ENCODE peak calls at places on chromosomes 16 and 17, in seven cellular contexts. One of them, this sample, is unnamed.

GRCh38 chr17:48234922-48235321 is 127.4 kb downstream of the SNX11 start:
- DNase-seq in thoracic aorta: no peak
- DNase-seq in CD8-positive, alpha-beta memory T cell: no peak
- DNase-seq in MM.1S: no peak
- DNase-seq in effector memory CD4-positive, alpha-beta T cell: no peak
- DNase-seq in upper lobe of left lung: no peak
- DNase-seq in left lung: no peak
- DNase-seq in this sample: no peak

GRCh38 chr17:56099649-56100048 is 53.6 kb upstream of the ANKFN1 start:
- DNase-seq in upper lobe of left lung: no peak
- DNase-seq in left lung: no peak
- DNase-seq in MM.1S: no peak
- DNase-seq in thoracic aorta: no peak
- DNase-seq in CD8-positive, alpha-beta memory T cell: no peak
- DNase-seq in effector memory CD4-positive, alpha-beta T cell: no peak
- DNase-seq in this sample: no peak

GRCh38 chr17:77995146-77995852 is 36.8 kb downstream of the TNRC6C start:
- DNase-seq in thoracic aorta: no peak
- DNase-seq in CD8-positive, alpha-beta memory T cell: no peak
- DNase-seq in upper lobe of left lung: no peak
- DNase-seq in left lung: no peak
- DNase-seq in effector memory CD4-positive, alpha-beta T cell: no peak
- DNase-seq in MM.1S: no peak
- DNase-seq in this sample: no peak

GRCh38 chr17:8503807-8504206 is 68.1 kb downstream of the NDEL1 start:
- DNase-seq in CD8-positive, alpha-beta memory T cell: no peak
- DNase-seq in MM.1S: no peak
- DNase-seq in effector memory CD4-positive, alpha-beta T cell: no peak
- DNase-seq in left lung: no peak
- DNase-seq in upper lobe of left lung: peak; percentile 41
- DNase-seq in thoracic aorta: no peak
- DNase-seq in this sample: no peak

GRCh38 chr17:44997733-44998520 is 29.8 kb upstream of the C1QL1 start:
- DNase-seq in upper lobe of left lung: no peak
- DNase-seq in effector memory CD4-positive, alpha-beta T cell: no peak
- DNase-seq in thoracic aorta: no peak
- DNase-seq in left lung: no peak
- DNase-seq in MM.1S: no peak
- DNase-seq in CD8-positive, alpha-beta memory T cell: no peak
- DNase-seq in this sample: no peak

GRCh38 chr17:48024149-48025039 is 13.2 kb downstream of the COPZ2 start:
- DNase-seq in upper lobe of left lung: peak; percentile 92
- DNase-seq in CD8-positive, alpha-beta memory T cell: peak; percentile 35
- DNase-seq in effector memory CD4-positive, alpha-beta T cell: peak; percentile 33
- DNase-seq in thoracic aorta: no peak
- DNase-seq in left lung: peak; percentile 92
- DNase-seq in MM.1S: peak; percentile 25
- DNase-seq in this sample: no peak

GRCh38 chr17:29019475-29020181 is 13.8 kb upstream of the SEZ6 start:
- DNase-seq in left lung: peak; percentile 75
- DNase-seq in effector memory CD4-positive, alpha-beta T cell: no peak
- DNase-seq in MM.1S: no peak
- DNase-seq in upper lobe of left lung: peak; percentile 82
- DNase-seq in thoracic aorta: no peak
- DNase-seq in CD8-positive, alpha-beta memory T cell: no peak
- DNase-seq in this sample: no peak

GRCh38 chr16:88881090-88881580 is 14.7 kb upstream of the PABPN1L start:
- DNase-seq in effector memory CD4-positive, alpha-beta T cell: no peak
- DNase-seq in upper lobe of left lung: peak; percentile 85
- DNase-seq in thoracic aorta: no peak
- DNase-seq in CD8-positive, alpha-beta memory T cell: no peak
- DNase-seq in MM.1S: no peak
- DNase-seq in left lung: no peak
- DNase-seq in this sample: no peak

GRCh38 chr16:59404509-59404908 is 670.4 kb upstream of the GOT2 start:
- DNase-seq in left lung: no peak
- DNase-seq in thoracic aorta: no peak
- DNase-seq in effector memory CD4-positive, alpha-beta T cell: no peak
- DNase-seq in CD8-positive, alpha-beta memory T cell: no peak
- DNase-seq in upper lobe of left lung: no peak
- DNase-seq in MM.1S: no peak
- DNase-seq in this sample: no peak

GRCh38 chr17:82283208-82283749 is 9.8 kb upstream of the CSNK1D start:
- DNase-seq in MM.1S: no peak
- DNase-seq in effector memory CD4-positive, alpha-beta T cell: no peak
- DNase-seq in upper lobe of left lung: no peak
- DNase-seq in left lung: peak; percentile 65
- DNase-seq in CD8-positive, alpha-beta memory T cell: no peak
- DNase-seq in thoracic aorta: no peak
- DNase-seq in this sample: no peak

GRCh38 chr16:15966420-15967222 is 17.2 kb downstream of the ABCC1 start:
- DNase-seq in upper lobe of left lung: no peak
- DNase-seq in CD8-positive, alpha-beta memory T cell: no peak
- DNase-seq in MM.1S: no peak
- DNase-seq in left lung: no peak
- DNase-seq in thoracic aorta: no peak
- DNase-seq in effector memory CD4-positive, alpha-beta T cell: no peak
- DNase-seq in this sample: no peak

GRCh38 chr16:72612271-72612670 is 435.7 kb downstream of the ZFHX3 start:
- DNase-seq in effector memory CD4-positive, alpha-beta T cell: no peak
- DNase-seq in upper lobe of left lung: no peak
- DNase-seq in left lung: no peak
- DNase-seq in thoracic aorta: no peak
- DNase-seq in CD8-positive, alpha-beta memory T cell: no peak
- DNase-seq in MM.1S: no peak
- DNase-seq in this sample: no peak

GRCh38 chr17:2253768-2254406 is 49.7 kb downstream of the SMG6 start:
- DNase-seq in CD8-positive, alpha-beta memory T cell: no peak
- DNase-seq in effector memory CD4-positive, alpha-beta T cell: no peak
- DNase-seq in MM.1S: peak; percentile 24
- DNase-seq in upper lobe of left lung: no peak
- DNase-seq in left lung: no peak
- DNase-seq in thoracic aorta: no peak
- DNase-seq in this sample: no peak

GRCh38 chr17:74307984-74308773 is 17.8 kb upstream of the KIF19 start:
- DNase-seq in left lung: no peak
- DNase-seq in effector memory CD4-positive, alpha-beta T cell: no peak
- DNase-seq in thoracic aorta: no peak
- DNase-seq in MM.1S: no peak
- DNase-seq in CD8-positive, alpha-beta memory T cell: no peak
- DNase-seq in upper lobe of left lung: no peak
- DNase-seq in this sample: no peak

GRCh38 chr17:64099543-64099942 is 30.4 kb downstream of the ERN1 start:
- DNase-seq in thoracic aorta: no peak
- DNase-seq in effector memory CD4-positive, alpha-beta T cell: no peak
- DNase-seq in MM.1S: no peak
- DNase-seq in CD8-positive, alpha-beta memory T cell: no peak
- DNase-seq in left lung: no peak
- DNase-seq in upper lobe of left lung: no peak
- DNase-seq in this sample: no peak

GRCh38 chr16:56370185-56370584 is 55.2 kb downstream of the AMFR start:
- DNase-seq in MM.1S: no peak
- DNase-seq in CD8-positive, alpha-beta memory T cell: no peak
- DNase-seq in left lung: no peak
- DNase-seq in effector memory CD4-positive, alpha-beta T cell: no peak
- DNase-seq in upper lobe of left lung: no peak
- DNase-seq in thoracic aorta: no peak
- DNase-seq in this sample: no peak

GRCh38 chr16:56369202-56369601 is 56.1 kb downstream of the AMFR start:
- DNase-seq in effector memory CD4-positive, alpha-beta T cell: no peak
- DNase-seq in upper lobe of left lung: no peak
- DNase-seq in left lung: no peak
- DNase-seq in CD8-positive, alpha-beta memory T cell: no peak
- DNase-seq in MM.1S: no peak
- DNase-seq in thoracic aorta: no peak
- DNase-seq in this sample: no peak

GRCh38 chr16:56372013-56372634 is 53.2 kb downstream of the AMFR start:
- DNase-seq in upper lobe of left lung: no peak
- DNase-seq in CD8-positive, alpha-beta memory T cell: no peak
- DNase-seq in left lung: no peak
- DNase-seq in thoracic aorta: no peak
- DNase-seq in MM.1S: no peak
- DNase-seq in effector memory CD4-positive, alpha-beta T cell: no peak
- DNase-seq in this sample: no peak

GRCh38 chr16:56371383-56371937 is 53.9 kb downstream of the AMFR start:
- DNase-seq in CD8-positive, alpha-beta memory T cell: no peak
- DNase-seq in upper lobe of left lung: no peak
- DNase-seq in left lung: no peak
- DNase-seq in MM.1S: no peak
- DNase-seq in thoracic aorta: no peak
- DNase-seq in effector memory CD4-positive, alpha-beta T cell: no peak
- DNase-seq in this sample: no peak

DNA sequence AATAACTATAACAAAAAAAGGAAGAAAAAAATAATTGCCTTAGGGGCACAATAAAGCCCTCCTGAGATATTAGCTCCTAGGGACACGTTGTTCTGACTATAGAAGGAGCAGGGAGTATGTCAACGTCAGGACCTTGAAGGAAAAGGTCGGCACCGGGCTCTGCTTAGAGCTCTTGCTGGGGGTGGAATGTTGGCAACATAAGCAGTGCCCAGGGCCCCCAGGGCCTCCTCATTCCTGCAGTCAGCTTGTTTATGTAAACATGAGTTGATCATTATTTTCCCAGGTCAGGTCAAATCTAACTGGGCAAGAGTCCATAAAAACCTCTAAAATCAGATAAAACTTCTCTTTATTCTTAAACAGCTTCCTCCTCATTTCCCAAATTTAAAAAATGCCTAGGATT is 54.5 kb downstream of the AMFR start:
- DNase-seq in left lung: no peak
- DNase-seq in thoracic aorta: no peak
- DNase-seq in CD8-positive, alpha-beta memory T cell: no peak
- DNase-seq in upper lobe of left lung: no peak
- DNase-seq in MM.1S: no peak
- DNase-seq in effector memory CD4-positive, alpha-beta T cell: no peak
- DNase-seq in this sample: no peak
- H3K27ac ChIP-seq in left lung: no peak overlapping the region
- H3K27ac ChIP-seq in thoracic aorta: peak overlapping the region; percentile 33
- H3K27ac ChIP-seq in CD8-positive, alpha-beta memory T cell: no peak overlapping the region
- H3K27ac ChIP-seq in upper lobe of left lung: no peak overlapping the region
- H3K27ac ChIP-seq in MM.1S: no peak overlapping the region
- H3K27ac ChIP-seq in effector memory CD4-positive, alpha-beta T cell: no peak overlapping the region
- H3K27ac ChIP-seq in this sample: no peak overlapping the region

GRCh38 chr16:21649196-21649595 is 3.2 kb downstream of the IGSF6 start:
- DNase-seq in effector memory CD4-positive, alpha-beta T cell: no peak
- DNase-seq in left lung: no peak
- DNase-seq in MM.1S: no peak
- DNase-seq in thoracic aorta: no peak
- DNase-seq in upper lobe of left lung: no peak
- DNase-seq in CD8-positive, alpha-beta memory T cell: no peak
- DNase-seq in this sample: no peak

GRCh38 chr16:21647562-21648164 is 4.7 kb downstream of the IGSF6 start:
- DNase-seq in MM.1S: no peak
- DNase-seq in left lung: no peak
- DNase-seq in effector memory CD4-positive, alpha-beta T cell: no peak
- DNase-seq in thoracic aorta: no peak
- DNase-seq in upper lobe of left lung: no peak
- DNase-seq in CD8-positive, alpha-beta memory T cell: no peak
- DNase-seq in this sample: no peak

GRCh38 chr16:21653571-21653970 is 1.2 kb upstream of the IGSF6 start:
- DNase-seq in MM.1S: no peak
- DNase-seq in left lung: peak; percentile 76
- DNase-seq in upper lobe of left lung: peak; percentile 40
- DNase-seq in effector memory CD4-positive, alpha-beta T cell: no peak
- DNase-seq in thoracic aorta: no peak
- DNase-seq in CD8-positive, alpha-beta memory T cell: no peak
- DNase-seq in this sample: no peak

GRCh38 chr16:21652451-21652850 is at the start of gene IGSF6:
- DNase-seq in MM.1S: no peak
- DNase-seq in CD8-positive, alpha-beta memory T cell: no peak
- DNase-seq in thoracic aorta: no peak
- DNase-seq in effector memory CD4-positive, alpha-beta T cell: no peak
- DNase-seq in left lung: no peak
- DNase-seq in upper lobe of left lung: no peak
- DNase-seq in this sample: no peak

GRCh38 chr16:21650517-21650916 is 1.9 kb downstream of the IGSF6 start:
- DNase-seq in effector memory CD4-positive, alpha-beta T cell: no peak
- DNase-seq in thoracic aorta: no peak
- DNase-seq in upper lobe of left lung: no peak
- DNase-seq in CD8-positive, alpha-beta memory T cell: no peak
- DNase-seq in left lung: no peak
- DNase-seq in MM.1S: no peak
- DNase-seq in this sample: no peak
- H3K4me3 ChIP-seq in effector memory CD4-positive, alpha-beta T cell: no peak overlapping the region
- H3K4me3 ChIP-seq in thoracic aorta: no peak overlapping the region
- H3K4me3 ChIP-seq in upper lobe of left lung: peak overlapping the region; percentile 27
- H3K4me3 ChIP-seq in CD8-positive, alpha-beta memory T cell: no peak overlapping the region
- H3K4me3 ChIP-seq in left lung: peak overlapping the region; percentile 56
- H3K4me3 ChIP-seq in MM.1S: no peak overlapping the region
- H3K4me3 ChIP-seq in this sample: no peak overlapping the region

DNA sequence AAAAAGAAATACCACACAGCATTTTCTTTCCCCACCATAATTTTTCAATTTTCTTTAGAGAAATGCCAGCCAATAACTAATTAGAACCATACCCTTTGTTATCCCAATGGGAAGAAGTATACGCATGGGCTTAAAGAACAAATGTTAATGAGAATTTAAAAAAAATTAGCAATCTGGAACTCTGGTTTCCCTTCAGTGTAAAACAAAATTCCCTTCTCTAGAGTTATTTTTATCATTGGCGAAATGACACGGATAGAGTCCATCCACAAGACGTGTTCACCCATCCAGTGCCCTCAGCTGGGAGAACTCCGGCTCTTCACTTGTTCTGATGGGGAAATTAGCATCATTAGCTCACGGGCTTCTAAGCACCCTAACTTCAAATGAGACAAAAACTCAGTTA is 3.3 kb downstream of the NXN start:
- DNase-seq in effector memory CD4-positive, alpha-beta T cell: no peak
- DNase-seq in CD8-positive, alpha-beta memory T cell: no peak
- DNase-seq in upper lobe of left lung: no peak
- DNase-seq in thoracic aorta: no peak
- DNase-seq in left lung: no peak
- DNase-seq in MM.1S: no peak
- DNase-seq in this sample: no peak
- H3K27ac ChIP-seq in effector memory CD4-positive, alpha-beta T cell: no peak overlapping the region
- H3K27ac ChIP-seq in CD8-positive, alpha-beta memory T cell: no peak overlapping the region
- H3K27ac ChIP-seq in upper lobe of left lung: no peak overlapping the region
- H3K27ac ChIP-seq in thoracic aorta: no peak overlapping the region
- H3K27ac ChIP-seq in left lung: no peak overlapping the region
- H3K27ac ChIP-seq in MM.1S: no peak overlapping the region
- H3K27ac ChIP-seq in this sample: no peak overlapping the region

GRCh38 chr16:79282806-79283205 is 317.7 kb downstream of the MAF start:
- DNase-seq in effector memory CD4-positive, alpha-beta T cell: no peak
- DNase-seq in left lung: no peak
- DNase-seq in MM.1S: no peak
- DNase-seq in thoracic aorta: no peak
- DNase-seq in CD8-positive, alpha-beta memory T cell: no peak
- DNase-seq in upper lobe of left lung: no peak
- DNase-seq in this sample: no peak

GRCh38 chr16:79283578-79283977 is 317.0 kb downstream of the MAF start:
- DNase-seq in effector memory CD4-positive, alpha-beta T cell: no peak
- DNase-seq in CD8-positive, alpha-beta memory T cell: peak; percentile 14
- DNase-seq in upper lobe of left lung: no peak
- DNase-seq in thoracic aorta: no peak
- DNase-seq in left lung: no peak
- DNase-seq in MM.1S: peak; percentile 82
- DNase-seq in this sample: no peak

GRCh38 chr16:79276506-79276905 is 324.0 kb downstream of the MAF start:
- DNase-seq in left lung: no peak
- DNase-seq in MM.1S: no peak
- DNase-seq in effector memory CD4-positive, alpha-beta T cell: no peak
- DNase-seq in CD8-positive, alpha-beta memory T cell: no peak
- DNase-seq in upper lobe of left lung: no peak
- DNase-seq in thoracic aorta: no peak
- DNase-seq in this sample: no peak

GRCh38 chr16:79274197-79274596 is 326.3 kb downstream of the MAF start:
- DNase-seq in CD8-positive, alpha-beta memory T cell: no peak
- DNase-seq in MM.1S: no peak
- DNase-seq in effector memory CD4-positive, alpha-beta T cell: no peak
- DNase-seq in thoracic aorta: no peak
- DNase-seq in upper lobe of left lung: no peak
- DNase-seq in left lung: no peak
- DNase-seq in this sample: no peak

GRCh38 chr16:79278506-79278905 is 322.0 kb downstream of the MAF start:
- DNase-seq in MM.1S: peak; percentile 79
- DNase-seq in upper lobe of left lung: peak; percentile 13
- DNase-seq in left lung: no peak
- DNase-seq in effector memory CD4-positive, alpha-beta T cell: peak; percentile 41
- DNase-seq in CD8-positive, alpha-beta memory T cell: peak; percentile 37
- DNase-seq in thoracic aorta: no peak
- DNase-seq in this sample: no peak
- H3K4me3 ChIP-seq in MM.1S: no peak overlapping the region
- H3K4me3 ChIP-seq in upper lobe of left lung: no peak overlapping the region
- H3K4me3 ChIP-seq in left lung: no peak overlapping the region
- H3K4me3 ChIP-seq in effector memory CD4-positive, alpha-beta T cell: peak overlapping the region; percentile 13
- H3K4me3 ChIP-seq in CD8-positive, alpha-beta memory T cell: peak overlapping the region; percentile 7
- H3K4me3 ChIP-seq in thoracic aorta: no peak overlapping the region
- H3K4me3 ChIP-seq in this sample: no peak overlapping the region

This sample was measured in coronary artery.